ENCODE peak calls at places on chromosomes 12 and 14, in ten cellular contexts. One of them, this sample, is unnamed.

GRCh38 chr12:3247596-3248270 is 170.6 kb downstream of the TSPAN9 start:
- DNase-seq in heart left ventricle: no peak
- DNase-seq in CD4-positive, alpha-beta memory T cell: no peak
- DNase-seq in psoas muscle: no peak
- DNase-seq in uterus: no peak
- DNase-seq in cardiac muscle cell: no peak
- DNase-seq in CD4-positive, alpha-beta T cell: no peak
- DNase-seq in body of pancreas: no peak
- DNase-seq in thoracic aorta: no peak
- DNase-seq in dorsolateral prefrontal cortex: no peak
- DNase-seq in this sample: no peak

GRCh38 chr14:96272777-96273471 is 16.9 kb downstream of the BDKRB1 start:
- DNase-seq in CD4-positive, alpha-beta T cell: no peak
- DNase-seq in cardiac muscle cell: no peak
- DNase-seq in psoas muscle: no peak
- DNase-seq in uterus: no peak
- DNase-seq in heart left ventricle: no peak
- DNase-seq in thoracic aorta: no peak
- DNase-seq in CD4-positive, alpha-beta memory T cell: no peak
- DNase-seq in body of pancreas: no peak
- DNase-seq in dorsolateral prefrontal cortex: no peak
- DNase-seq in this sample: no peak

GRCh38 chr14:69152181-69152943 is 557 bp downstream of the DCAF5 start:
- DNase-seq in dorsolateral prefrontal cortex: no peak
- DNase-seq in body of pancreas: peak; percentile 36
- DNase-seq in CD4-positive, alpha-beta T cell: peak; percentile 21
- DNase-seq in heart left ventricle: peak; percentile 49
- DNase-seq in uterus: peak; percentile 27
- DNase-seq in cardiac muscle cell: peak; percentile 62
- DNase-seq in CD4-positive, alpha-beta memory T cell: peak; percentile 66
- DNase-seq in thoracic aorta: no peak
- DNase-seq in psoas muscle: no peak
- DNase-seq in this sample: peak; percentile 61

GRCh38 chr14:39467889-39468524 is 35.8 kb upstream of the FBXO33 start:
- DNase-seq in cardiac muscle cell: peak; percentile 58
- DNase-seq in uterus: no peak
- DNase-seq in CD4-positive, alpha-beta T cell: no peak
- DNase-seq in heart left ventricle: no peak
- DNase-seq in CD4-positive, alpha-beta memory T cell: no peak
- DNase-seq in thoracic aorta: no peak
- DNase-seq in dorsolateral prefrontal cortex: no peak
- DNase-seq in psoas muscle: no peak
- DNase-seq in body of pancreas: no peak
- DNase-seq in this sample: peak; percentile 22

GRCh38 chr12:75751769-75752471 is 240.5 kb upstream of the KRR1 start:
- DNase-seq in dorsolateral prefrontal cortex: no peak
- DNase-seq in uterus: no peak
- DNase-seq in CD4-positive, alpha-beta T cell: no peak
- DNase-seq in thoracic aorta: no peak
- DNase-seq in cardiac muscle cell: no peak
- DNase-seq in CD4-positive, alpha-beta memory T cell: no peak
- DNase-seq in heart left ventricle: no peak
- DNase-seq in body of pancreas: no peak
- DNase-seq in psoas muscle: no peak
- DNase-seq in this sample: no peak

GRCh38 chr12:53467880-53468279 is 16.0 kb downstream of the PCBP2 start:
- DNase-seq in psoas muscle: no peak
- DNase-seq in thoracic aorta: no peak
- DNase-seq in body of pancreas: no peak
- DNase-seq in CD4-positive, alpha-beta memory T cell: no peak
- DNase-seq in heart left ventricle: no peak
- DNase-seq in dorsolateral prefrontal cortex: no peak
- DNase-seq in uterus: no peak
- DNase-seq in cardiac muscle cell: no peak
- DNase-seq in CD4-positive, alpha-beta T cell: no peak
- DNase-seq in this sample: no peak

GRCh38 chr12:43835656-43836454 is at the start of gene TMEM117:
- DNase-seq in psoas muscle: peak; percentile 81
- DNase-seq in thoracic aorta: peak; percentile 13
- DNase-seq in heart left ventricle: peak; percentile 84
- DNase-seq in body of pancreas: peak; percentile 79
- DNase-seq in dorsolateral prefrontal cortex: peak; percentile 46
- DNase-seq in CD4-positive, alpha-beta memory T cell: peak; percentile 70
- DNase-seq in CD4-positive, alpha-beta T cell: peak; percentile 44
- DNase-seq in cardiac muscle cell: peak; percentile 68
- DNase-seq in uterus: peak; percentile 66
- DNase-seq in this sample: peak; percentile 43

GRCh38 chr12:132622437-132623071 is 4.0 kb downstream of the P2RX2 start:
- DNase-seq in CD4-positive, alpha-beta T cell: no peak
- DNase-seq in psoas muscle: no peak
- DNase-seq in heart left ventricle: peak; percentile 52
- DNase-seq in dorsolateral prefrontal cortex: peak; percentile 41
- DNase-seq in uterus: peak; percentile 74
- DNase-seq in cardiac muscle cell: peak; percentile 87
- DNase-seq in CD4-positive, alpha-beta memory T cell: no peak
- DNase-seq in thoracic aorta: peak; percentile 22
- DNase-seq in body of pancreas: no peak
- DNase-seq in this sample: no peak

GRCh38 chr12:124993568-124994434 is at the start of gene BRI3BP:
- DNase-seq in CD4-positive, alpha-beta T cell: peak; percentile 39
- DNase-seq in body of pancreas: peak; percentile 62
- DNase-seq in cardiac muscle cell: peak; percentile 46
- DNase-seq in psoas muscle: peak; percentile 64
- DNase-seq in thoracic aorta: no peak
- DNase-seq in heart left ventricle: peak; percentile 56
- DNase-seq in uterus: peak; percentile 36
- DNase-seq in dorsolateral prefrontal cortex: peak; percentile 58
- DNase-seq in CD4-positive, alpha-beta memory T cell: peak; percentile 70
- DNase-seq in this sample: peak; percentile 43

GRCh38 chr12:55847033-55847432 is 4.3 kb upstream of the MMP19 start:
- DNase-seq in heart left ventricle: no peak
- DNase-seq in CD4-positive, alpha-beta T cell: no peak
- DNase-seq in dorsolateral prefrontal cortex: no peak
- DNase-seq in thoracic aorta: no peak
- DNase-seq in body of pancreas: no peak
- DNase-seq in cardiac muscle cell: peak; percentile 71
- DNase-seq in uterus: peak; percentile 50
- DNase-seq in psoas muscle: peak; percentile 35
- DNase-seq in CD4-positive, alpha-beta memory T cell: no peak
- DNase-seq in this sample: no peak

GRCh38 chr14:29282169-29282568 is 515.6 kb downstream of the FOXG1 start:
- DNase-seq in CD4-positive, alpha-beta T cell: no peak
- DNase-seq in thoracic aorta: no peak
- DNase-seq in cardiac muscle cell: no peak
- DNase-seq in psoas muscle: no peak
- DNase-seq in heart left ventricle: no peak
- DNase-seq in dorsolateral prefrontal cortex: no peak
- DNase-seq in uterus: no peak
- DNase-seq in CD4-positive, alpha-beta memory T cell: no peak
- DNase-seq in body of pancreas: no peak
- DNase-seq in this sample: no peak

GRCh38 chr14:93784878-93785277 is 3.4 kb downstream of the PRIMA1 start:
- DNase-seq in cardiac muscle cell: no peak
- DNase-seq in CD4-positive, alpha-beta T cell: no peak
- DNase-seq in psoas muscle: no peak
- DNase-seq in CD4-positive, alpha-beta memory T cell: no peak
- DNase-seq in body of pancreas: no peak
- DNase-seq in heart left ventricle: no peak
- DNase-seq in uterus: peak; percentile 34
- DNase-seq in thoracic aorta: no peak
- DNase-seq in dorsolateral prefrontal cortex: no peak
- DNase-seq in this sample: no peak

GRCh38 chr14:74604896-74605295 is 7.1 kb downstream of the LTBP2 start:
- DNase-seq in CD4-positive, alpha-beta memory T cell: no peak
- DNase-seq in thoracic aorta: no peak
- DNase-seq in heart left ventricle: no peak
- DNase-seq in cardiac muscle cell: no peak
- DNase-seq in body of pancreas: no peak
- DNase-seq in psoas muscle: no peak
- DNase-seq in dorsolateral prefrontal cortex: no peak
- DNase-seq in uterus: no peak
- DNase-seq in CD4-positive, alpha-beta T cell: no peak
- DNase-seq in this sample: no peak

GRCh38 chr14:74599201-74599809 is 12.7 kb downstream of the LTBP2 start:
- DNase-seq in cardiac muscle cell: peak; percentile 68
- DNase-seq in thoracic aorta: no peak
- DNase-seq in dorsolateral prefrontal cortex: no peak
- DNase-seq in CD4-positive, alpha-beta T cell: no peak
- DNase-seq in heart left ventricle: no peak
- DNase-seq in psoas muscle: no peak
- DNase-seq in uterus: peak; percentile 49
- DNase-seq in body of pancreas: no peak
- DNase-seq in CD4-positive, alpha-beta memory T cell: no peak
- DNase-seq in this sample: no peak

GRCh38 chr14:74599946-74600345 is 12.1 kb downstream of the LTBP2 start:
- DNase-seq in cardiac muscle cell: no peak
- DNase-seq in heart left ventricle: no peak
- DNase-seq in thoracic aorta: no peak
- DNase-seq in dorsolateral prefrontal cortex: no peak
- DNase-seq in CD4-positive, alpha-beta T cell: no peak
- DNase-seq in CD4-positive, alpha-beta memory T cell: no peak
- DNase-seq in psoas muscle: no peak
- DNase-seq in uterus: peak; percentile 44
- DNase-seq in body of pancreas: no peak
- DNase-seq in this sample: peak; percentile 23

GRCh38 chr14:74604157-74604556 is 7.9 kb downstream of the LTBP2 start:
- DNase-seq in dorsolateral prefrontal cortex: no peak
- DNase-seq in psoas muscle: no peak
- DNase-seq in body of pancreas: no peak
- DNase-seq in CD4-positive, alpha-beta memory T cell: no peak
- DNase-seq in cardiac muscle cell: no peak
- DNase-seq in CD4-positive, alpha-beta T cell: no peak
- DNase-seq in uterus: no peak
- DNase-seq in thoracic aorta: no peak
- DNase-seq in heart left ventricle: no peak
- DNase-seq in this sample: no peak

DNA sequence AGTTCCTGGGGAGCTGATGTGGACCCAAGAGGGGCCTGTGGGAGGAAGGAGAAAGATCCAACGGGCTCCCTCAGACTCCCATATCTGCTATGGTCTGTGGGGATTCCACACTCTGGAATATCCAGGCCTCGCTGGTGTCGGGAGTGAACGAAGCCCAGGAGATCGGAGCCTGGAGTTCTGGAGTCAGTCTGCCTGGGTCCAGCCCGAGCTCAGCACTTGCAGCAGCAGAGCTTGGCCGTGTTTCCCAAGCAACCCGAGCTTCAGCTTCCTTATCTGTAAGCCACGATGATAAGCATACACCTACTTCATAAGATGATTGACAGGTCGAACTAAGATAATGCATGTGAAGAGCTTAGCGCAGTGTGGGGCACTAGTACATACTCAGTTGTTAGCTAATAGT is 10.1 kb downstream of the LTBP2 start:
- DNase-seq in CD4-positive, alpha-beta memory T cell: no peak
- DNase-seq in heart left ventricle: no peak
- DNase-seq in uterus: no peak
- DNase-seq in body of pancreas: no peak
- DNase-seq in thoracic aorta: no peak
- DNase-seq in psoas muscle: no peak
- DNase-seq in CD4-positive, alpha-beta T cell: no peak
- DNase-seq in cardiac muscle cell: no peak
- DNase-seq in dorsolateral prefrontal cortex: no peak
- DNase-seq in this sample: no peak
- H3K27ac ChIP-seq in CD4-positive, alpha-beta memory T cell: no peak overlapping the region
- H3K27ac ChIP-seq in heart left ventricle: no peak overlapping the region
- H3K27ac ChIP-seq in uterus: no peak overlapping the region
- H3K27ac ChIP-seq in body of pancreas: no peak overlapping the region
- H3K27ac ChIP-seq in thoracic aorta: peak overlapping the region; percentile 69
- H3K27ac ChIP-seq in psoas muscle: no peak overlapping the region
- H3K27ac ChIP-seq in CD4-positive, alpha-beta T cell: no peak overlapping the region
- H3K27ac ChIP-seq in cardiac muscle cell: peak overlapping the region; percentile 74
- H3K27ac ChIP-seq in dorsolateral prefrontal cortex: no peak overlapping the region
- H3K27ac ChIP-seq in this sample: no peak overlapping the region

DNA sequence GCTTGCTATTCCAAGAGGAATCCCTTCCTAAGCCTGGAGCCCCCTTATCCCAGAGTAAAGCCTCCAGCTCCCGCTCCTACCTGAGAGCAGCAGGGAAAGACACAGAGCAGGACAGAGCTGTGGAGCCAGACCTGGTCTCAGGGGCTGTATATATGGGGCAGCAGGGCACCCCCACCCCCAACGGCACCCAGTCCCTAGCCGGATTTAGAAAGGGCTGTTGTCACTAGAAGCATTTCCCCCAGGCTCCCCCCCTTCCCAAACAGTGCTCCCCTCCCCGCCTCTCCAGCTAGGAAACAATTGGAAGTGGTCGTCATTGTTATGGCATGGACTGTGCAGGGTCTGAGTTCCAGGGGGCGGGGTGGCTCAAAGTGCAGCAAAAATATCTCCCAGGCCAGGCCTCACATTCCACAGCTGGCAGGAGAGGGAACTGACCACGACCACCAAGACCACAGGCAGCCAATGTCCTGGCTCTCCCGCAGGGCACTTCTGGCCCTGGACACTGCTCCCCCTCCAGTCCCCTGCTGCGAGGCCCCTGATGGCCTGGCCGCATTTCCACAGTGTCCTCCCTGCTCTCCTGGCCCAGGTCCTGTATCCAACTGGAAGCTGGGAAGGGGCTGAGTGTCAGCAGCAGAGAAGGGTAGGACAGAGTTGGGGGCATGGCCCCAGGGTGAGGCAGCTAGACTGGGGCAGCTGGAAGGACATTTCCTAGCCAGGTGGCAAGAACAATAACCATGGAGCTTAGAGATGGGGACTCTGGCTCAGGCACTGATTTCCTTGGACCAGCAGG is at the start of gene MYH7:
- DNase-seq in psoas muscle: no peak
- DNase-seq in heart left ventricle: peak; percentile 80
- DNase-seq in CD4-positive, alpha-beta memory T cell: no peak
- DNase-seq in cardiac muscle cell: no peak
- DNase-seq in uterus: no peak
- DNase-seq in CD4-positive, alpha-beta T cell: no peak
- DNase-seq in body of pancreas: no peak
- DNase-seq in thoracic aorta: no peak
- DNase-seq in dorsolateral prefrontal cortex: no peak
- DNase-seq in this sample: no peak
- H3K27ac ChIP-seq in psoas muscle: peak within 1 kb of the TSS; percentile 83
- H3K27ac ChIP-seq in heart left ventricle: peak within 1 kb of the TSS; percentile 81
- H3K27ac ChIP-seq in CD4-positive, alpha-beta memory T cell: no peak within 1 kb of the TSS
- H3K27ac ChIP-seq in cardiac muscle cell: peak within 1 kb of the TSS; percentile 100
- H3K27ac ChIP-seq in uterus: no peak within 1 kb of the TSS
- H3K27ac ChIP-seq in CD4-positive, alpha-beta T cell: no peak within 1 kb of the TSS
- H3K27ac ChIP-seq in body of pancreas: no peak within 1 kb of the TSS
- H3K27ac ChIP-seq in thoracic aorta: no peak within 1 kb of the TSS
- H3K27ac ChIP-seq in dorsolateral prefrontal cortex: peak within 1 kb of the TSS; percentile 44
- H3K27ac ChIP-seq in this sample: peak within 1 kb of the TSS; percentile 94

GRCh38 chr14:73771848-73772705 is 57.9 kb upstream of the PNMA1 start:
- DNase-seq in heart left ventricle: no peak
- DNase-seq in CD4-positive, alpha-beta T cell: no peak
- DNase-seq in psoas muscle: peak; percentile 50
- DNase-seq in thoracic aorta: no peak
- DNase-seq in dorsolateral prefrontal cortex: peak; percentile 56
- DNase-seq in cardiac muscle cell: peak; percentile 82
- DNase-seq in CD4-positive, alpha-beta memory T cell: peak; percentile 65
- DNase-seq in body of pancreas: peak; percentile 90
- DNase-seq in uterus: peak; percentile 76
- DNase-seq in this sample: no peak
- H3K27ac ChIP-seq in heart left ventricle: peak overlapping the region; percentile 41
- H3K27ac ChIP-seq in CD4-positive, alpha-beta T cell: peak overlapping the region; percentile 48
- H3K27ac ChIP-seq in psoas muscle: peak overlapping the region; percentile 63
- H3K27ac ChIP-seq in thoracic aorta: peak overlapping the region; percentile 80
- H3K27ac ChIP-seq in dorsolateral prefrontal cortex: peak overlapping the region; percentile 67
- H3K27ac ChIP-seq in cardiac muscle cell: peak overlapping the region; percentile 69
- H3K27ac ChIP-seq in CD4-positive, alpha-beta memory T cell: peak overlapping the region; percentile 50
- H3K27ac ChIP-seq in body of pancreas: peak overlapping the region; percentile 71
- H3K27ac ChIP-seq in uterus: peak overlapping the region; percentile 50
- H3K27ac ChIP-seq in this sample: peak overlapping the region; percentile 65

GRCh38 chr12:108630481-108631207 is 3.0 kb downstream of the SELPLG start:
- DNase-seq in CD4-positive, alpha-beta memory T cell: no peak
- DNase-seq in heart left ventricle: no peak
- DNase-seq in psoas muscle: no peak
- DNase-seq in CD4-positive, alpha-beta T cell: no peak
- DNase-seq in dorsolateral prefrontal cortex: no peak
- DNase-seq in body of pancreas: no peak
- DNase-seq in uterus: no peak
- DNase-seq in thoracic aorta: no peak
- DNase-seq in cardiac muscle cell: no peak
- DNase-seq in this sample: no peak
- H3K27ac ChIP-seq in CD4-positive, alpha-beta memory T cell: peak overlapping the region; percentile 92
- H3K27ac ChIP-seq in heart left ventricle: no peak overlapping the region
- H3K27ac ChIP-seq in psoas muscle: no peak overlapping the region
- H3K27ac ChIP-seq in CD4-positive, alpha-beta T cell: peak overlapping the region; percentile 95
- H3K27ac ChIP-seq in dorsolateral prefrontal cortex: peak overlapping the region; percentile 65
- H3K27ac ChIP-seq in body of pancreas: no peak overlapping the region
- H3K27ac ChIP-seq in uterus: peak overlapping the region; percentile 56
- H3K27ac ChIP-seq in thoracic aorta: no peak overlapping the region
- H3K27ac ChIP-seq in cardiac muscle cell: no peak overlapping the region
- H3K27ac ChIP-seq in this sample: no peak overlapping the region

This sample was measured in caudate nucleus.